ENCODE peak calls at places on chromosomes 4 and X, in four cellular contexts. R is K562, A is GM12878, S is HepG2. U is an unnamed sample.

GRCh38 chr4:100299019-100299418 is 108.8 kb upstream of the DDIT4L start:
- DNase-seq in R (no peak), S (no peak), A (no peak), U (no peak)

GRCh38 chrX:39779952-39780783 is 317.6 kb downstream of the BCOR start:
- DNase-seq in A (no peak), R (no peak), S (no peak), U (no peak)

GRCh38 chr4:79467246-79467932 is 59.4 kb upstream of the GK2 start:
- DNase-seq in A (no peak), R (no peak), S (no peak), U (no peak)

GRCh38 chr4:850323-850945 is 24.5 kb upstream of the CPLX1 start:
- DNase-seq in S (no peak), R (no peak), A (no peak), U (no peak)

GRCh38 chrX:76253432-76253831 is 80.6 kb downstream of the PBDC1 start:
- DNase-seq in A (peak), S (peak), R (peak), U (peak)

GRCh38 chr4:4320528-4320927 is 30.5 kb downstream of the ZBTB49 start:
- DNase-seq in A (no peak), R (no peak), S (no peak), U (no peak)

GRCh38 chr4:43411226-43411625 is 518.7 kb downstream of the GRXCR1 start:
- DNase-seq in R (no peak), A (no peak), S (no peak), U (no peak)

GRCh38 chr4:116391020-116391419 is 694.4 kb downstream of the TRAM1L1 start:
- DNase-seq in A (no peak), S (no peak), R (no peak), U (no peak)

GRCh38 chr4:87171944-87172343 is 48.5 kb downstream of the KLHL8 start:
- DNase-seq in S (peak), R (no peak), A (no peak), U (no peak)

GRCh38 chr4:7017446-7018048 is 25.6 kb upstream of the TADA2B start:
- DNase-seq in S (no peak), A (no peak), R (no peak), U (no peak)

GRCh38 chr4:153585021-153585420 is 99.1 kb upstream of the TLR2 start:
- DNase-seq in R (no peak), S (no peak), A (no peak), U (no peak)

GRCh38 chrX:73943900-73944581 is 359.9 kb upstream of the ZCCHC13 start:
- DNase-seq in A (peak), S (peak), R (peak), U (peak)

GRCh38 chr4:1463088-1463926 is 57.1 kb upstream of the NKX1-1 start:
- DNase-seq in S (no peak), A (no peak), R (no peak), U (no peak)

GRCh38 chrX:20217279-20217678 is 49.4 kb downstream of the RPS6KA3 start:
- DNase-seq in R (no peak), S (no peak), A (no peak), U (no peak)

GRCh38 chrX:134813697-134814096 is 155.4 kb upstream of the PLAC1 start:
- DNase-seq in A (no peak), S (no peak), R (no peak), U (no peak)

GRCh38 chrX:110657073-110657472 is 138.5 kb downstream of the CHRDL1 start:
- DNase-seq in A (no peak), S (no peak), R (no peak), U (no peak)

GRCh38 chr4:94603170-94603747 is 151.5 kb downstream of the PDLIM5 start:
- DNase-seq in R (no peak), S (no peak), A (no peak), U (no peak)

GRCh38 chrX:44997888-44998287 is 124.9 kb downstream of the KDM6A start:
- DNase-seq in R (no peak), S (no peak), A (peak), U (no peak)

GRCh38 chrX:154728791-154729190 is 22.1 kb downstream of the GAB3 start:
- DNase-seq in A (no peak), R (no peak), S (no peak), U (no peak)

GRCh38 chrX:22093550-22093949 is 61.4 kb downstream of the PHEX start:
- DNase-seq in R (no peak), A (no peak), S (no peak), U (no peak)

GRCh38 chrX:109281478-109282275 is 200.2 kb downstream of the GUCY2F start:
- DNase-seq in R (no peak), A (no peak), S (no peak), U (no peak)

GRCh38 chrX:69236641-69237040 is 71.4 kb upstream of the PJA1 start:
- DNase-seq in S (no peak), R (no peak), A (no peak), U (no peak)

GRCh38 chr4:183284229-183284628 is 35.8 kb downstream of the CLDN22 start:
- DNase-seq in A (no peak), R (no peak), S (no peak), U (no peak)

GRCh38 chrX:23756165-23756564 is 13.1 kb upstream of the ACOT9 start:
- DNase-seq in A (peak), R (peak), S (peak), U (peak)

GRCh38 chr4:16122225-16122624 is 38.4 kb upstream of the PROM1 start:
- DNase-seq in S (no peak), R (no peak), A (no peak), U (no peak)

GRCh38 chr4:176920694-176921093 is 128.0 kb upstream of the VEGFC start:
- DNase-seq in A (no peak), S (no peak), R (no peak), U (no peak)

GRCh38 chr4:140098481-140099132 is 55.4 kb downstream of the MAML3 start:
- DNase-seq in R (no peak), S (no peak), A (no peak), U (no peak)
- TF ChIP-seq TARDBP in R (no peak), S (no peak), A (no peak), U (no peak)

GRCh38 chr4:60129740-60130139 is 1070.4 kb upstream of the ADGRL3 start:
- DNase-seq in A (no peak), S (no peak), R (no peak), U (no peak)
- TF ChIP-seq FOXK2 in A (no peak), S (no peak), R (no peak), U (no peak)

DNA sequence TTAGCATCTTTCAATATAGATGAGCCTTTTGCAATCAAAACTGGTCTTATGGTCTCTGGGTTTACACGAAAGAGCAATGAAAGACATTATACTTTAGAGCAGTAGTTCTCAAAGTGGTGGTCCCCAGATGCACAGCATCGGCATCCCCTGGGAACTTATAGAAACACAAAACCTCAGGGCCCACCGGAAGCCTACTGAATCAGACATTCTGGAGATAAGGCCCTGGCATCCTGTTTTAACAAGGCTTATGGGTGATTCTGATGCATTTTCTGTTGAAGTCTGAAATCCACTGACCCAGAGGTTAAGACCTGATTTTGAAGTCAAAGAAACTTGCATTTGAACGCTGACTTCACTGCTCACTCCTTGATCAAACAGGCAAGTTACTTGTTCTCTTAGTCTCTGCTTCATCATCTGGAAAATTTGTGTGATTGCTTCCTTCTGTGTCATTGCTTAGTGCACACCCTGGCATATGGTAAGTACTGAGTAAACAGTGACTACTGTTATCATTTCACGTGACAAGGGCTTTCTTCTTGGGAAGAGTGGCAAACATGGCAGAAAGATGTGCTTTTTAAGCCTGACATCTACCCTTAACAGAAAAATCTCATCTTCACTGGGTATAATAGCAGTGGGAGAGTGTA is 14.5 kb downstream of the CHRNA9 start:
- DNase-seq in A (no peak), S (no peak), R (no peak), U (no peak)
- TF ChIP-seq TARDBP in A (no peak), S (no peak), R (no peak), U (no peak)

DNA sequence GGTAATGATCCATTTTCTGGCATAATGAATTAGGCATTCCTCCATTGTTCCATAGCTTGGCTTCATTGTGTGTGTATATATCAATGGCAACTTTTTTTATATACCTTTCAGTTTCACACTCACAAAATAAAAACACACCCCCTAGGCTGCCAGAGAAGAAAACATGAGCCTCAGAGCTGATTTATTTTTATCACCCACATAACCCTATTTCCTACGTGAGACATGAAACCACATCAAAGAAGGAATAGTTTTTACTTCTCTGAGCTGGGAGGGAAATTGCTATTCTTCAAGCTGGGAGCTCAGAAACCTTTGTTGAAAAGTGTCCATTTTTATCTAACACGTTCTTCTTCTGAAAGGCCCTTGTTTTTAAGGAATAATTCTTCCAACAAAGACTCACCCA is 126.7 kb upstream of the RAI2 start:
- DNase-seq in S (no peak), R (no peak), A (no peak), U (no peak)
- TF ChIP-seq FOXK2 in S (no peak), R (no peak), A (no peak), U (no peak)

DNA sequence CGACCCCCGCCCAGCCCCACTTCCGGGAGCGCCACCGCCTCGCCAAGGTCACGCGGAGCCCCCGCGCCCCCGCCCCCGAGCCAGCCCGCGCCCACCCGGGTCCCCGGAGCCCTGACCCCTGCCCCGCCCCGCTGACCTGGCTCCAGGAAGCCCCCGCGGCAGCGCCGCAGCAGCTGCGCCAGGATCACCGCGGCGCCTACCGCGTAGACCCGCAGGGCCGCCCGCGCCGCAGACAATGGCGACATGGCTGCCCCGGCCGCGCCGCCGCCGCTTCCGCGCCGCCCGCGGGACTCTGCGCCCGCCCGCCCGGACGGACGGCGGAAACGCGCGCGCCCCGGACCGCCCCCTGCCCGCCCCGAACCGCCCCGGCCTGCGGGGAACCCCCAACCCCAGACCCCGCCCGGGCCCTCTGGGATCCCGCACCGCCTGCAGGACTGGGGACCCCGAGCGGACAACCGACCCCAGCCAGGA is at the start of the genes DHRSX and ZBED1:
- DNase-seq in A (no peak), S (no peak), R (peak), U (peak)
- TF ChIP-seq TARDBP in A (no peak), S (no peak), R (no peak), U (no peak)

GRCh38 chr4:138978600-138978999 is 37.0 kb upstream of the NOCT start:
- DNase-seq in R (no peak), A (no peak), S (no peak), U (no peak)

GRCh38 chr4:138979742-138980141 is 35.8 kb upstream of the NOCT start:
- DNase-seq in A (no peak), R (no peak), S (no peak), U (no peak)

GRCh38 chr4:138976526-138976925 is 39.1 kb upstream of the NOCT start:
- DNase-seq in A (no peak), S (no peak), R (no peak), U (no peak)

GRCh38 chr4:138977525-138977924 is 38.1 kb upstream of the NOCT start:
- DNase-seq in S (peak), R (no peak), A (peak), U (no peak)

DNA sequence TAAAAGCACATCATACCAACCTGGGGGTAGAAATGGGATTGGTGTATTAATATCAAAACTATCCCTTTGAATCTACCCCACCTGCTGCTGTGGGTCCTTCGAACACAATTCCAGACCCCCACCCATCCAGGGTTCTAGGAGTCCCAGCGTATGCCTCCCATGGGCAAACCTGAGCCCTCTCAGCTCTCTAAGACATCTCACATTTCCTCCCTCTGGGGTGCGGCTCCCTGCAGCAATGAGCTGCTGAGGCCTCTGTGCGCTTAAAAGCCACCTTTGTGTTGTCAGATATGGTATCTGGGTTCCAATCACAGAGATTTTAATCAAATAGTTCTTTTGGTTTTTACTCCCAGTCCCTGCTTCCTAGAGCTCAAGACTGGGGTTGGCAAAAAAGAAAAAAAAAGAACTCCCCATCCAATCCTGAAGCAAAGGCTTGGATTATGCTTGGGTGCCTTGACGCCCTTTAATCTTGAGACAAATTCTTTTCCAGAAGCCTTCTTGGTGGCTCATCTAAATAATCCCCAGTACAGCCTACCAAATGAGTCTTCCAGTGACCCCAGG is 37.5 kb upstream of the NOCT start:
- DNase-seq in S (no peak), R (no peak), A (no peak), U (no peak)
- TF ChIP-seq FOXK2 in S (no peak), R (no peak), A (no peak), U (no peak)

GRCh38 chr4:141807073-141807472 is 170.7 kb downstream of the IL15 start:
- DNase-seq in R (no peak), A (no peak), S (no peak), U (no peak)
- TF ChIP-seq TARDBP in R (no peak), A (no peak), S (no peak), U (no peak)

GRCh38 chrX:102934624-102935023 is 2.4 kb upstream of the RAB40AL start:
- DNase-seq in S (peak), A (no peak), R (peak), U (peak)
- TF ChIP-seq FOXK2 in S (no peak), A (no peak), R (no peak), U (no peak)

GRCh38 chrX:151419748-151420147 is 22.7 kb downstream of the VMA21 start:
- DNase-seq in R (no peak), A (no peak), S (no peak), U (no peak)
- TF ChIP-seq TARDBP in R (no peak), A (no peak), S (no peak), U (no peak)

DNA sequence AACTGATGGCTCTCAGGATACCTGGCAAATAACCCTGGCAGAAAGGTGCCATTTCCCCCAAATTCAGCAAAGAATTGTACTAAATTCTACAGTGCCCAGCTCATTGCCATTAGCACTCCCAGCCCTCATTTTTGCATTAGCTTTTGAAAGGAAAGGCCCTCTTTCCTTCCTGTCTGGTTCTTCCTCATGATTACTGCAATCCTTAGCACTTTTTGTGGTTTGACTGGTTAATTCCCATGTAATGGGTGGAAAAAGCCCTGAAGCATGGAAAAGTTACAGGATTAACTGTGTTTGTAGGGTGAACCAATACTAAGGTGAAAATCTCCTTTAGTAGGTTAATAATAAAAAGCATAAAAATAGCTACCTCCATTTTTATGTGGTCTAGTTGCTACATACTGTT is 139.5 kb downstream of the NPNT start:
- DNase-seq in A (no peak), S (no peak), R (no peak), U (no peak)
- TF ChIP-seq FOXK2 in A (no peak), S (no peak), R (no peak), U (no peak)

U was measured in HEK293T.